ENCODE peak calls at places on chromosomes 4 and X, in four cellular contexts. One of them, this sample, is unnamed.

GRCh38 chr4:61938250-61938846 is 738.2 kb downstream of the ADGRL3 start:
- DNase-seq in lower lobe of right lung: no peak
- DNase-seq in neural progenitor cell: no peak
- DNase-seq in IMR-90: no peak
- DNase-seq in this sample: no peak

GRCh38 chrX:68746988-68747387 is 81.8 kb upstream of the EFNB1 start:
- DNase-seq in lower lobe of right lung: no peak
- DNase-seq in IMR-90: no peak
- DNase-seq in neural progenitor cell: no peak
- DNase-seq in this sample: no peak

GRCh38 chr4:53629296-53629695 is 38.0 kb upstream of the LNX1 start:
- DNase-seq in IMR-90: no peak
- DNase-seq in lower lobe of right lung: no peak
- DNase-seq in neural progenitor cell: no peak
- DNase-seq in this sample: no peak

GRCh38 chrX:37958493-37959211 is 47.7 kb upstream of the SYTL5 start:
- DNase-seq in lower lobe of right lung: no peak
- DNase-seq in IMR-90: peak
- DNase-seq in neural progenitor cell: no peak
- DNase-seq in this sample: no peak

GRCh38 chr4:107835409-107835808 is 10.7 kb downstream of the SGMS2 start:
- DNase-seq in lower lobe of right lung: no peak
- DNase-seq in IMR-90: peak
- DNase-seq in neural progenitor cell: no peak
- DNase-seq in this sample: no peak

GRCh38 chr4:47669946-47670345 is 167.9 kb downstream of the CORIN start:
- DNase-seq in lower lobe of right lung: no peak
- DNase-seq in IMR-90: peak
- DNase-seq in neural progenitor cell: no peak
- DNase-seq in this sample: no peak

GRCh38 chr4:81019016-81019415 is 11.5 kb upstream of the BMP3 start:
- DNase-seq in neural progenitor cell: no peak
- DNase-seq in IMR-90: no peak
- DNase-seq in lower lobe of right lung: no peak
- DNase-seq in this sample: no peak

GRCh38 chr4:30754021-30754420 is 33.9 kb downstream of the PCDH7 start:
- DNase-seq in IMR-90: peak
- DNase-seq in lower lobe of right lung: no peak
- DNase-seq in neural progenitor cell: no peak
- DNase-seq in this sample: no peak

GRCh38 chr4:139018971-139019758 is 3.6 kb downstream of the NOCT start:
- DNase-seq in IMR-90: peak
- DNase-seq in lower lobe of right lung: no peak
- DNase-seq in neural progenitor cell: no peak
- DNase-seq in this sample: no peak

GRCh38 chr4:37644962-37645361 is 41.2 kb downstream of the RELL1 start:
- DNase-seq in IMR-90: peak
- DNase-seq in neural progenitor cell: no peak
- DNase-seq in lower lobe of right lung: no peak
- DNase-seq in this sample: no peak

GRCh38 chrX:47595701-47596655 is 13.7 kb downstream of the TIMP1 start:
- DNase-seq in neural progenitor cell: no peak
- DNase-seq in IMR-90: peak
- DNase-seq in lower lobe of right lung: no peak
- DNase-seq in this sample: no peak

DNA sequence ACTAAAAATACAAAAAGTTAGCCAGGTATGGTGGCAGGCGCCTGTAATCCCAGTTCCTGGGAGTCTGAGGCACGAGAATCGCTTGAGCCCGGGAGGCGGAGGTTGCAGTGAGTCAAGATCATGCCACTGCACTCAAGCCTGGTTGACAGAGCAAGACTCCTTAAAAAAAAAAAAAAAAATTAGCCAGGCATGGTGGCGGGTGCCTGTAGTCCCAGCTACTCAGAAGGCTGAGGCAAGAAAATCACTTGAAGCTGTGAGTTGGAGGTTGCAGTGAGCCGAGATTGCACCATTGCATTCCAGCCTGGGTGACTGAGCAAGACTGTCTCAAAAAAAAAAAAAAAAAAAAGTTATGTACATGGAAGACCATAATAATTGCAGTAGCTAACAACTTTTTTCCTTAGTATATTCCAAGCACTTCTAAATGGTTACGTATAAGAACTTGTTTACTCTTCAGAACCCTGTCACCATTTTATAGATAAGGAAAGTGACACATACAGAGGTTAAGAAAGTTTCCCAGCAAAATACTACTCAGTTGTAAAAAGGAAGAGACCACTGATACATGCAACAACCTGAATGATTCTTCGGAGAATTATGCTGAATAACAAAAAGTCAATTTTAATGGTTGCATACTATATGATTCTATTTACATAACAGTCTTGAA is 24.5 kb downstream of the RUFY3 start:
- DNase-seq in neural progenitor cell: no peak
- DNase-seq in IMR-90: peak
- DNase-seq in lower lobe of right lung: peak
- DNase-seq in this sample: no peak
- H3K27ac ChIP-seq in neural progenitor cell: no peak
- H3K27ac ChIP-seq in IMR-90: no peak
- H3K27ac ChIP-seq in lower lobe of right lung: no peak
- H3K27ac ChIP-seq in this sample: no peak

DNA sequence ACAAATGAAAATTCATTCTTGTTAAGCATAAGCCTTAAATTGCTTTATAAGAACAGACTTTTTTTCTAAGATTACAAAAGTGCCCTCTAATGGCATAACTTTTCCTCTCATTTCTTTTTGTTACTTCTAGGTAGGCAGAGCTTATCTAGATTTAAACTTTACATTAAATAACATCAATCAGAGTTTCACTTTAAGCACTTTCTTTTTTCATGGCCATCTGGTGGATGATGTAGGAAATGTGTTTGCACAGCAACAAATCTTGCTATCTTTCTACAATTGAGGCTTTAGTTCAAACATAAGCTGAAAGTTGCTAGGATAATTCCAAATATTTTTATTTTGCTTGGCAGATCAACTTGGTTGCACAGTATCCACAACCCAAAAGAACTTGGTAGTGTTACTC is 22.1 kb downstream of the NDNF start:
- DNase-seq in lower lobe of right lung: no peak
- DNase-seq in neural progenitor cell: no peak
- DNase-seq in IMR-90: no peak
- DNase-seq in this sample: no peak
- TF ChIP-seq CTCF in lower lobe of right lung: peak
- TF ChIP-seq CTCF in neural progenitor cell: peak
- TF ChIP-seq CTCF in IMR-90: peak
- TF ChIP-seq CTCF in this sample: peak

GRCh38 chr4:7631288-7631633 is 196.5 kb upstream of the PSAPL1 start:
- DNase-seq in IMR-90: no peak
- DNase-seq in neural progenitor cell: no peak
- DNase-seq in lower lobe of right lung: peak
- DNase-seq in this sample: no peak
- H3K27ac ChIP-seq in IMR-90: no peak
- H3K27ac ChIP-seq in neural progenitor cell: no peak
- H3K27ac ChIP-seq in lower lobe of right lung: no peak
- H3K27ac ChIP-seq in this sample: no peak

GRCh38 chr4:73311428-73311827 is 52.8 kb upstream of the ANKRD17 start:
- DNase-seq in neural progenitor cell: no peak
- DNase-seq in IMR-90: peak
- DNase-seq in lower lobe of right lung: no peak
- DNase-seq in this sample: no peak
- TF ChIP-seq CTCF in neural progenitor cell: peak
- TF ChIP-seq CTCF in IMR-90: peak
- TF ChIP-seq CTCF in lower lobe of right lung: peak
- TF ChIP-seq CTCF in this sample: peak

DNA sequence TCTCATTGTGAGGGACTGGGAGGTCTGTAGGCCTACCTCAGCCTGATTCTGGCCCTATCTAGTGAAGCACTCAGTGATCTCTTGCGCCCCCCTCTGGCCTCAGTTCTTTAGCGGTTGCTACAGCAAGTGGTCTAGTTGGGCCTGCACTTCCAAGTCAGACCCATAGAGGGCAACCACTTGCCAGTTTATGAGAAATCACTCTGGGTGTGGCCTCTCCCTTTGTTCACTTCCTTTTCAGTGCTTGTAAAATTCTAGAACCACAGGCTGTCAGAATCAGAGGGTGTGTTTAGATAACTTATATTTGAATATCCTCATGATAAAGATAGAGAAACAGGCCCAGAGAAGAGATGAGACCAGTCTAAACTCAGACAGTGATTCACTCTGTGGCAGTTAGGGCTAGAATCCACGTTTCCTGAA is 60.9 kb upstream of the LAS1L start:
- DNase-seq in neural progenitor cell: peak
- DNase-seq in IMR-90: peak
- DNase-seq in lower lobe of right lung: peak
- DNase-seq in this sample: peak
- H3K27ac ChIP-seq in neural progenitor cell: no peak
- H3K27ac ChIP-seq in IMR-90: peak
- H3K27ac ChIP-seq in lower lobe of right lung: peak
- H3K27ac ChIP-seq in this sample: peak